ENCODE peak calls at places on chromosomes 13 and 19, in nine cellular contexts. One of them, this sample, is unnamed.

GRCh38 chr19:36255316-36255715 is 40.4 kb downstream of the ZNF146 start:
- DNase-seq in midbrain: no peak
- DNase-seq in tibial nerve: no peak
- DNase-seq in Peyer's patch: no peak
- DNase-seq in HT-29: no peak
- DNase-seq in mucosa of gallbladder: no peak
- DNase-seq in NCI-H2081: no peak
- DNase-seq in stimulated activated CD8-positive, alpha-beta memory T cell treated with anti-CD3 and anti-CD28 coated beads, Interleukin-15, amount 100 ng/mL, for 24 hours: no peak
- DNase-seq in NCI-H2171 treated with DMSO at 0.1 percent for 48 hours: no peak
- DNase-seq in this sample: no peak

GRCh38 chr13:112767506-112768471 is 78.0 kb downstream of the ATP11A start:
- DNase-seq in midbrain: no peak
- DNase-seq in NCI-H2081: no peak
- DNase-seq in mucosa of gallbladder: no peak
- DNase-seq in stimulated activated CD8-positive, alpha-beta memory T cell treated with anti-CD3 and anti-CD28 coated beads, Interleukin-15, amount 100 ng/mL, for 24 hours: no peak
- DNase-seq in Peyer's patch: peak
- DNase-seq in tibial nerve: no peak
- DNase-seq in HT-29: no peak
- DNase-seq in NCI-H2171 treated with DMSO at 0.1 percent for 48 hours: no peak
- DNase-seq in this sample: no peak

GRCh38 chr19:38655148-38655824 is 7.8 kb downstream of the ACTN4 start:
- DNase-seq in mucosa of gallbladder: no peak
- DNase-seq in HT-29: no peak
- DNase-seq in Peyer's patch: no peak
- DNase-seq in tibial nerve: no peak
- DNase-seq in NCI-H2171 treated with DMSO at 0.1 percent for 48 hours: peak
- DNase-seq in NCI-H2081: no peak
- DNase-seq in stimulated activated CD8-positive, alpha-beta memory T cell treated with anti-CD3 and anti-CD28 coated beads, Interleukin-15, amount 100 ng/mL, for 24 hours: no peak
- DNase-seq in midbrain: no peak
- DNase-seq in this sample: no peak

GRCh38 chr19:58554494-58555368 is at the start of gene CHMP2A:
- DNase-seq in midbrain: no peak
- DNase-seq in stimulated activated CD8-positive, alpha-beta memory T cell treated with anti-CD3 and anti-CD28 coated beads, Interleukin-15, amount 100 ng/mL, for 24 hours: peak
- DNase-seq in Peyer's patch: peak
- DNase-seq in tibial nerve: peak
- DNase-seq in NCI-H2081: no peak
- DNase-seq in NCI-H2171 treated with DMSO at 0.1 percent for 48 hours: no peak
- DNase-seq in HT-29: peak
- DNase-seq in mucosa of gallbladder: peak
- DNase-seq in this sample: peak

GRCh38 chr13:84658881-84659661 is 776.8 kb upstream of the SLITRK1 start:
- DNase-seq in stimulated activated CD8-positive, alpha-beta memory T cell treated with anti-CD3 and anti-CD28 coated beads, Interleukin-15, amount 100 ng/mL, for 24 hours: no peak
- DNase-seq in HT-29: no peak
- DNase-seq in mucosa of gallbladder: no peak
- DNase-seq in Peyer's patch: no peak
- DNase-seq in NCI-H2171 treated with DMSO at 0.1 percent for 48 hours: no peak
- DNase-seq in tibial nerve: no peak
- DNase-seq in NCI-H2081: no peak
- DNase-seq in midbrain: no peak
- DNase-seq in this sample: no peak

GRCh38 chr13:104571161-104571889 is 1505.1 kb upstream of the SLC10A2 start:
- DNase-seq in NCI-H2171 treated with DMSO at 0.1 percent for 48 hours: peak
- DNase-seq in midbrain: peak
- DNase-seq in NCI-H2081: peak
- DNase-seq in tibial nerve: peak
- DNase-seq in mucosa of gallbladder: peak
- DNase-seq in stimulated activated CD8-positive, alpha-beta memory T cell treated with anti-CD3 and anti-CD28 coated beads, Interleukin-15, amount 100 ng/mL, for 24 hours: no peak
- DNase-seq in HT-29: peak
- DNase-seq in Peyer's patch: peak
- DNase-seq in this sample: peak

GRCh38 chr19:15825753-15826152 is 10.3 kb upstream of the OR10H1 start:
- DNase-seq in midbrain: no peak
- DNase-seq in NCI-H2171 treated with DMSO at 0.1 percent for 48 hours: no peak
- DNase-seq in HT-29: no peak
- DNase-seq in tibial nerve: no peak
- DNase-seq in stimulated activated CD8-positive, alpha-beta memory T cell treated with anti-CD3 and anti-CD28 coated beads, Interleukin-15, amount 100 ng/mL, for 24 hours: no peak
- DNase-seq in mucosa of gallbladder: no peak
- DNase-seq in Peyer's patch: no peak
- DNase-seq in NCI-H2081: no peak
- DNase-seq in this sample: no peak

GRCh38 chr19:46356670-46357055 is 9.8 kb downstream of the PPP5C start:
- DNase-seq in HT-29: no peak
- DNase-seq in NCI-H2081: no peak
- DNase-seq in tibial nerve: no peak
- DNase-seq in mucosa of gallbladder: no peak
- DNase-seq in midbrain: no peak
- DNase-seq in stimulated activated CD8-positive, alpha-beta memory T cell treated with anti-CD3 and anti-CD28 coated beads, Interleukin-15, amount 100 ng/mL, for 24 hours: no peak
- DNase-seq in Peyer's patch: no peak
- DNase-seq in NCI-H2171 treated with DMSO at 0.1 percent for 48 hours: no peak
- DNase-seq in this sample: no peak

GRCh38 chr19:55440411-55441105 is 2.5 kb downstream of the SHISA7 start:
- DNase-seq in mucosa of gallbladder: no peak
- DNase-seq in NCI-H2171 treated with DMSO at 0.1 percent for 48 hours: no peak
- DNase-seq in tibial nerve: no peak
- DNase-seq in stimulated activated CD8-positive, alpha-beta memory T cell treated with anti-CD3 and anti-CD28 coated beads, Interleukin-15, amount 100 ng/mL, for 24 hours: no peak
- DNase-seq in midbrain: no peak
- DNase-seq in HT-29: no peak
- DNase-seq in NCI-H2081: no peak
- DNase-seq in Peyer's patch: no peak
- DNase-seq in this sample: no peak

GRCh38 chr13:97242755-97243497 is 20.8 kb downstream of the MBNL2 start:
- DNase-seq in NCI-H2081: no peak
- DNase-seq in HT-29: no peak
- DNase-seq in mucosa of gallbladder: no peak
- DNase-seq in NCI-H2171 treated with DMSO at 0.1 percent for 48 hours: no peak
- DNase-seq in stimulated activated CD8-positive, alpha-beta memory T cell treated with anti-CD3 and anti-CD28 coated beads, Interleukin-15, amount 100 ng/mL, for 24 hours: no peak
- DNase-seq in Peyer's patch: no peak
- DNase-seq in tibial nerve: no peak
- DNase-seq in midbrain: peak
- DNase-seq in this sample: no peak

GRCh38 chr19:17327654-17328516 is 6.8 kb downstream of the ANO8 start:
- DNase-seq in NCI-H2081: no peak
- DNase-seq in mucosa of gallbladder: peak
- DNase-seq in stimulated activated CD8-positive, alpha-beta memory T cell treated with anti-CD3 and anti-CD28 coated beads, Interleukin-15, amount 100 ng/mL, for 24 hours: no peak
- DNase-seq in NCI-H2171 treated with DMSO at 0.1 percent for 48 hours: peak
- DNase-seq in tibial nerve: no peak
- DNase-seq in midbrain: no peak
- DNase-seq in HT-29: peak
- DNase-seq in Peyer's patch: peak
- DNase-seq in this sample: peak

GRCh38 chr19:6246174-6247006 is 33.4 kb downstream of the MLLT1 start:
- DNase-seq in tibial nerve: no peak
- DNase-seq in mucosa of gallbladder: no peak
- DNase-seq in NCI-H2171 treated with DMSO at 0.1 percent for 48 hours: no peak
- DNase-seq in stimulated activated CD8-positive, alpha-beta memory T cell treated with anti-CD3 and anti-CD28 coated beads, Interleukin-15, amount 100 ng/mL, for 24 hours: no peak
- DNase-seq in HT-29: no peak
- DNase-seq in NCI-H2081: no peak
- DNase-seq in midbrain: no peak
- DNase-seq in Peyer's patch: no peak
- DNase-seq in this sample: no peak

GRCh38 chr13:24267283-24267682 is 42.1 kb upstream of the C1QTNF9 start:
- DNase-seq in HT-29: no peak
- DNase-seq in stimulated activated CD8-positive, alpha-beta memory T cell treated with anti-CD3 and anti-CD28 coated beads, Interleukin-15, amount 100 ng/mL, for 24 hours: no peak
- DNase-seq in Peyer's patch: no peak
- DNase-seq in midbrain: no peak
- DNase-seq in NCI-H2171 treated with DMSO at 0.1 percent for 48 hours: no peak
- DNase-seq in tibial nerve: no peak
- DNase-seq in NCI-H2081: no peak
- DNase-seq in mucosa of gallbladder: no peak
- DNase-seq in this sample: no peak

GRCh38 chr13:50576156-50576555 is 267.3 kb downstream of the DLEU7 start:
- DNase-seq in HT-29: peak
- DNase-seq in NCI-H2081: peak
- DNase-seq in mucosa of gallbladder: peak
- DNase-seq in tibial nerve: no peak
- DNase-seq in NCI-H2171 treated with DMSO at 0.1 percent for 48 hours: no peak
- DNase-seq in Peyer's patch: no peak
- DNase-seq in midbrain: no peak
- DNase-seq in stimulated activated CD8-positive, alpha-beta memory T cell treated with anti-CD3 and anti-CD28 coated beads, Interleukin-15, amount 100 ng/mL, for 24 hours: no peak
- DNase-seq in this sample: no peak

GRCh38 chr19:44303305-44303704 is 1.5 kb downstream of the ZNF235 start:
- DNase-seq in Peyer's patch: no peak
- DNase-seq in NCI-H2081: no peak
- DNase-seq in mucosa of gallbladder: no peak
- DNase-seq in tibial nerve: no peak
- DNase-seq in stimulated activated CD8-positive, alpha-beta memory T cell treated with anti-CD3 and anti-CD28 coated beads, Interleukin-15, amount 100 ng/mL, for 24 hours: no peak
- DNase-seq in midbrain: no peak
- DNase-seq in HT-29: no peak
- DNase-seq in NCI-H2171 treated with DMSO at 0.1 percent for 48 hours: no peak
- DNase-seq in this sample: no peak

GRCh38 chr19:24177686-24178085 is 90.7 kb downstream of the ZNF254 start:
- DNase-seq in NCI-H2081: no peak
- DNase-seq in stimulated activated CD8-positive, alpha-beta memory T cell treated with anti-CD3 and anti-CD28 coated beads, Interleukin-15, amount 100 ng/mL, for 24 hours: no peak
- DNase-seq in midbrain: no peak
- DNase-seq in mucosa of gallbladder: no peak
- DNase-seq in tibial nerve: no peak
- DNase-seq in NCI-H2171 treated with DMSO at 0.1 percent for 48 hours: no peak
- DNase-seq in HT-29: no peak
- DNase-seq in Peyer's patch: no peak
- DNase-seq in this sample: no peak

GRCh38 chr19:41548954-41549688 is 26.8 kb upstream of the CEACAM21 start:
- DNase-seq in Peyer's patch: peak
- DNase-seq in HT-29: no peak
- DNase-seq in NCI-H2171 treated with DMSO at 0.1 percent for 48 hours: no peak
- DNase-seq in tibial nerve: no peak
- DNase-seq in NCI-H2081: no peak
- DNase-seq in stimulated activated CD8-positive, alpha-beta memory T cell treated with anti-CD3 and anti-CD28 coated beads, Interleukin-15, amount 100 ng/mL, for 24 hours: no peak
- DNase-seq in midbrain: no peak
- DNase-seq in mucosa of gallbladder: no peak
- DNase-seq in this sample: no peak